ENCODE peak calls at places on chromosome 5, in six cellular contexts. T, P, J, R, W and Q are unnamed samples.

GRCh38 chr5:17190242-17190778 is 27.1 kb upstream of the BASP1 start:
- DNase-seq in T (no peak), P (no peak), J (no peak), R (peak; percentile 92), W (peak; percentile 50), Q (peak; percentile 8)

GRCh38 chr5:109852371-109853160 is 162.8 kb downstream of the MAN2A1 start:
- DNase-seq in T (no peak), P (no peak), J (no peak), R (no peak), W (peak; percentile 19), Q (no peak)

GRCh38 chr5:98750693-98751092 is 22.8 kb upstream of the RGMB start:
- DNase-seq in T (no peak), P (no peak), J (no peak), R (peak; percentile 40), W (peak; percentile 23), Q (no peak)

GRCh38 chr5:109016300-109016699 is 268.6 kb downstream of the FER start:
- DNase-seq in T (no peak), P (no peak), J (no peak), R (peak; percentile 55), W (no peak), Q (no peak)

GRCh38 chr5:7517006-7517405 is 121.1 kb downstream of the ADCY2 start:
- DNase-seq in T (no peak), P (no peak), J (no peak), R (no peak), W (no peak), Q (no peak)

GRCh38 chr5:54520438-54520846 is 2.9 kb downstream of the SNX18 start:
- DNase-seq in T (no peak), P (no peak), J (no peak), R (peak; percentile 51), W (peak; percentile 45), Q (no peak)

GRCh38 chr5:40960027-40960426 is 50.7 kb downstream of the C7 start:
- DNase-seq in T (no peak), P (no peak), J (no peak), R (no peak), W (no peak), Q (no peak)

GRCh38 chr5:158541535-158541934 is 558.2 kb downstream of the EBF1 start:
- DNase-seq in T (no peak), P (no peak), J (no peak), R (no peak), W (no peak), Q (no peak)